ENCODE peak calls at places on chromosomes 6 and 20, in nine cellular contexts. E is ascending aorta, M is upper lobe of left lung, X is GM23248, K is mesendoderm, S is OCI-LY7, H is thoracic aorta, C is NT2/D1, Q is neural progenitor cell. B is an unnamed sample.

GRCh38 chr6:33201935-33202334 is 1.3 kb downstream of the SLC39A7 start:
- DNase-seq in E (peak; percentile 37), M (no peak), X (peak; percentile 34), K (no peak), S (no peak), H (no peak), C (no peak), Q (no peak), B (no peak)

GRCh38 chr6:123448306-123448884 is 188.4 kb downstream of the TRDN start:
- DNase-seq in E (no peak), M (no peak), X (no peak), K (peak; percentile 9), S (no peak), H (no peak), C (no peak), Q (no peak), B (no peak)

GRCh38 chr20:15387228-15387627 is 1049.8 kb upstream of the FLRT3 start:
- DNase-seq in E (no peak), M (no peak), X (no peak), K (no peak), S (no peak), H (no peak), C (no peak), Q (no peak), B (no peak)

GRCh38 chr6:106439459-106439858 is 78.9 kb downstream of the CRYBG1 start:
- DNase-seq in E (no peak), M (no peak), X (peak; percentile 56), K (no peak), S (no peak), H (no peak), C (no peak), Q (no peak), B (no peak)

GRCh38 chr6:33420493-33421343 is 853 bp downstream of the SYNGAP1 start:
- DNase-seq in E (no peak), M (no peak), X (no peak), K (peak; percentile 33), S (peak; percentile 29), H (no peak), C (no peak), Q (no peak), B (no peak)

GRCh38 chr6:105893741-105894140 is 192.4 kb upstream of the PRDM1 start:
- DNase-seq in E (no peak), M (no peak), X (no peak), K (no peak), S (peak; percentile 72), H (no peak), C (no peak), Q (no peak), B (no peak)

GRCh38 chr20:63502671-63503172 is 3.8 kb upstream of the EEF1A2 start:
- DNase-seq in E (no peak), M (no peak), X (no peak), K (no peak), S (no peak), H (no peak), C (no peak), Q (no peak), B (no peak)

GRCh38 chr6:73521351-73522254 is 771 bp upstream of the EEF1A1 start:
- DNase-seq in E (peak; percentile 90), M (peak; percentile 66), X (peak; percentile 95), K (peak; percentile 42), S (peak; percentile 58), H (peak; percentile 21), C (no peak), Q (no peak), B (no peak)

GRCh38 chr6:44431118-44431725 is 43.7 kb downstream of the CDC5L start:
- DNase-seq in E (no peak), M (no peak), X (peak; percentile 80), K (peak; percentile 67), S (peak; percentile 55), H (no peak), C (peak; percentile 22), Q (peak; percentile 56), B (peak; percentile 12)

GRCh38 chr6:90144396-90144795 is 152.2 kb downstream of the BACH2 start:
- DNase-seq in E (no peak), M (no peak), X (no peak), K (no peak), S (no peak), H (no peak), C (no peak), Q (no peak), B (no peak)

GRCh38 chr20:44400671-44401051 is 45.2 kb downstream of the HNF4A start:
- DNase-seq in E (no peak), M (no peak), X (no peak), K (no peak), S (no peak), H (no peak), C (no peak), Q (no peak), B (no peak)

GRCh38 chr6:169456840-169457239 is 203.2 kb upstream of the THBS2 start:
- DNase-seq in E (no peak), M (no peak), X (no peak), K (no peak), S (no peak), H (no peak), C (no peak), Q (no peak), B (no peak)

GRCh38 chr20:33154252-33154651 is 13.7 kb upstream of the BPIFA2 start:
- DNase-seq in E (no peak), M (no peak), X (no peak), K (no peak), S (no peak), H (no peak), C (no peak), Q (no peak), B (no peak)

GRCh38 chr6:4359108-4359710 is 223.8 kb upstream of the ECI2 start:
- DNase-seq in E (no peak), M (no peak), X (peak; percentile 53), K (no peak), S (no peak), H (no peak), C (no peak), Q (no peak), B (no peak)

GRCh38 chr6:43178150-43178549 is 3.8 kb upstream of the CUL9 start:
- DNase-seq in E (no peak), M (no peak), X (no peak), K (no peak), S (no peak), H (no peak), C (no peak), Q (no peak), B (no peak)
- H3K36me3 ChIP-seq in E (peaks cover 55% of the 10 kb centered on the region), M (peaks cover 36% of the 10 kb centered on the region), X (peaks cover 14% of the 10 kb centered on the region), K (peaks cover 15% of the 10 kb centered on the region), S (peaks cover 46% of the 10 kb centered on the region), H (peaks cover 35% of the 10 kb centered on the region), C (peaks cover 58% of the 10 kb centered on the region), Q (no peaks in the 10 kb centered on the region), B (peaks cover 30% of the 10 kb centered on the region)

GRCh38 chr20:42401598-42401997 is 783.4 kb upstream of the CHD6 start:
- DNase-seq in E (no peak), M (no peak), X (no peak), K (peak; percentile 7), S (no peak), H (no peak), C (no peak), Q (no peak), B (no peak)

DNA sequence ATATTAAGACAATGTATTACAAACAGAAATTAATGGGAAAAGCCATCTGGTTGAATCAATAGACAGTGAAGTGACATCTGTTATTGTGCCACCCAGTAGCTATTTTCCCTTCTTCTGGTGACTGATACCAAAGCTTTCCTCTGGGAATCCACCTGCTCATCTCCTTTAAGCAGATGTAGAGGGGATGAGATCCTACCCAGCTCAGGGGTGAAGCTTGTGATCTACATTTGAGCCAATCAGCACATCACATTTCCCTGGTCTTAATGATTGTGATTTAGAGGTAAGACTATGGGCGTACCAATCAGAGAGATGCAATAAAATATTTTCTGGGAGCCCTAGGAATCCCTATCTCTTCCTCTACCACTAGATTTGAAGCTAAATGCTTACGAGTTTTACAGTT is 782.9 kb downstream of the PTPRT start:
- DNase-seq in E (no peak), M (no peak), X (no peak), K (no peak), S (no peak), H (no peak), C (no peak), Q (no peak), B (no peak)
- H3K36me3 ChIP-seq in E (no peaks in the 10 kb centered on the region), M (no peaks in the 10 kb centered on the region), X (no peaks in the 10 kb centered on the region), K (no peaks in the 10 kb centered on the region), S (no peaks in the 10 kb centered on the region), H (no peaks in the 10 kb centered on the region), C (no peaks in the 10 kb centered on the region), Q (no peaks in the 10 kb centered on the region), B (no peaks in the 10 kb centered on the region)

GRCh38 chr6:32168807-32169206 is 4.4 kb downstream of the EGFL8 start:
- DNase-seq in E (no peak), M (no peak), X (peak; percentile 40), K (no peak), S (no peak), H (no peak), C (no peak), Q (no peak), B (no peak)

GRCh38 chr6:32167761-32168262 is 3.4 kb downstream of the EGFL8 start:
- DNase-seq in E (no peak), M (no peak), X (no peak), K (peak; percentile 73), S (no peak), H (no peak), C (no peak), Q (peak; percentile 72), B (no peak)

GRCh38 chr6:32168350-32168749 is 4.0 kb downstream of the EGFL8 start:
- DNase-seq in E (no peak), M (no peak), X (no peak), K (no peak), S (peak; percentile 38), H (no peak), C (no peak), Q (no peak), B (no peak)

GRCh38 chr6:32166411-32167061 is 2.1 kb downstream of the EGFL8 start:
- DNase-seq in E (no peak), M (no peak), X (no peak), K (peak; percentile 82), S (no peak), H (no peak), C (no peak), Q (no peak), B (no peak)

DNA sequence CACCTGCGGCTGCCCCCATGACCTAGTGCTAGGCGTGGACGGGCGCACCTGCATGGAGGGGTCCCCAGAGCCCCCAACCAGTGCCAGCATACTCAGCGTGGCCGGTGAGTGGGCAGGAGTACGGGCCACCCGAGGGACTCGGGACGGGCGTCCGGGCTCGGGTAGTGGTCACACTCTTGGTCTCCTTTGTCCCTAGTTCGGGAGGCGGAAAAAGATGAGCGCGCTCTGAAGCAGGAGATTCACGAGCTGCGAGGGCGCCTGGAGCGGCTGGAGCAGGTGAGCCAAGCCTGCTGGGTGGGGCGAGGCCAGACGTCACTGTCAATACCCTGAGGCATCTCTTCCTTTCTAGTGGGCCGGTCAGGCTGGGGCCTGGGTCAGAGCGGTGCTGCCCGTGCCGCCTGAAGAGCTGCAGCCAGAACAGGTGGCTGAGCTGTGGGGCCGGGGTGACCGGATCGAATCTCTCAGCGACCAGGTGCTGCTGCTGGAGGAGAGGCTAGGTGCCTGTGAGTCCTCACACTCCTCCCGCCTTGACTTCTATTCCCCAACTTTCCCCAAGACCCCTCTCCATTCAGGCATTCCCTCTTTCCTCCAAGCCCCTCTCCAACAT is 2.9 kb downstream of the EGFL8 start:
- DNase-seq in E (no peak), M (no peak), X (no peak), K (no peak), S (no peak), H (no peak), C (no peak), Q (no peak), B (no peak)
- H3K36me3 ChIP-seq in E (peaks cover 73% of the 10 kb centered on the region), M (peaks cover 29% of the 10 kb centered on the region), X (peaks cover 6% of the 10 kb centered on the region), K (peaks cover 2% of the 10 kb centered on the region), S (peaks cover 56% of the 10 kb centered on the region), H (peaks cover 28% of the 10 kb centered on the region), C (peaks cover 70% of the 10 kb centered on the region), Q (no peaks in the 10 kb centered on the region), B (peaks cover 23% of the 10 kb centered on the region)

GRCh38 chr20:3801846-3802245 is 5.7 kb downstream of the CDC25B start:
- DNase-seq in E (no peak), M (peak; percentile 71), X (no peak), K (no peak), S (no peak), H (no peak), C (no peak), Q (no peak), B (no peak)
- H3K36me3 ChIP-seq in E (peaks cover 49% of the 10 kb centered on the region), M (peaks cover 70% of the 10 kb centered on the region), X (no peaks in the 10 kb centered on the region), K (peaks cover 10% of the 10 kb centered on the region), S (peaks cover 85% of the 10 kb centered on the region), H (peaks cover 45% of the 10 kb centered on the region), C (peaks cover 71% of the 10 kb centered on the region), Q (no peaks in the 10 kb centered on the region), B (peaks cover 61% of the 10 kb centered on the region)

B was measured in effector memory CD4-positive, alpha-beta T cell.